ENCODE peak calls at places on chromosomes 13 and 19, in ten cellular contexts. P, O, N, H, J, T, X, F, I and R are unnamed samples.

GRCh38 chr13:21615427-21615826 is 11.5 kb upstream of the MICU2 start:
- DNase-seq in P (no peak), O (no peak), N (no peak), H (no peak), J (no peak), T (no peak), X (no peak), F (no peak), I (no peak), R (no peak)

GRCh38 chr13:43229506-43229905 is 206.1 kb downstream of the DNAJC15 start:
- DNase-seq in P (no peak), O (no peak), N (no peak), H (peak), J (no peak), T (no peak), X (no peak), F (no peak), I (peak), R (no peak)

GRCh38 chr19:7447648-7448047 is 41.2 kb downstream of the PEX11G start:
- DNase-seq in P (no peak), O (no peak), N (no peak), H (no peak), J (no peak), T (no peak), X (no peak), F (no peak), I (no peak), R (no peak)

GRCh38 chr13:39597828-39598227 is 5.2 kb downstream of the LHFPL6 start:
- DNase-seq in P (no peak), O (no peak), N (no peak), H (peak), J (no peak), T (no peak), X (no peak), F (no peak), I (peak), R (no peak)

GRCh38 chr19:49403404-49404187 is 15.5 kb downstream of the KASH5 start:
- DNase-seq in P (peak), O (no peak), N (peak), H (no peak), J (peak), T (no peak), X (no peak), F (peak), I (peak), R (no peak)

GRCh38 chr19:51370230-51370629 is 1.4 kb upstream of the CLDND2 start:
- DNase-seq in P (no peak), O (no peak), N (no peak), H (no peak), J (no peak), T (no peak), X (no peak), F (no peak), I (no peak), R (no peak)

GRCh38 chr19:1411255-1412191 is 4.1 kb downstream of the DAZAP1 start:
- DNase-seq in P (no peak), O (peak), N (no peak), H (peak), J (no peak), T (no peak), X (no peak), F (no peak), I (peak), R (peak)

GRCh38 chr19:18476507-18477041 is 38.6 kb upstream of the ISYNA1 start:
- DNase-seq in P (no peak), O (no peak), N (no peak), H (no peak), J (no peak), T (no peak), X (no peak), F (no peak), I (no peak), R (no peak)